ENCODE peak calls at places on chromosomes 5 and 9, in ten cellular contexts. P is tibial nerve, I is brain microvascular endothelial cell, E is ovary, M is heart left ventricle, O is GM13977, W is lung, J is fibroblast of pulmonary artery, G is left ventricle myocardium inferior, Y is cardiac muscle cell. U is an unnamed sample.

GRCh38 chr9:126625329-126626116 is 11.8 kb downstream of the LMX1B start:
- DNase-seq in P (no peak), I (no peak), E (no peak), M (no peak), O (no peak), W (no peak), J (no peak), G (no peak), Y (no peak), U (no peak)

GRCh38 chr9:6090272-6090671 is 74.8 kb upstream of the RANBP6 start:
- DNase-seq in P (no peak), I (no peak), E (no peak), M (peak; percentile 30), O (no peak), W (no peak), J (no peak), G (no peak), Y (peak; percentile 46), U (no peak)

GRCh38 chr5:7078090-7078489 is 317.8 kb upstream of the ADCY2 start:
- DNase-seq in P (no peak), I (no peak), E (no peak), M (no peak), O (no peak), W (no peak), J (no peak), G (no peak), Y (no peak), U (no peak)

GRCh38 chr5:5883562-5883961 is 461.1 kb downstream of the ICE1 start:
- DNase-seq in P (no peak), I (no peak), E (no peak), M (no peak), O (no peak), W (no peak), J (no peak), G (no peak), Y (no peak), U (no peak)

GRCh38 chr5:54514269-54514668 is 3.3 kb upstream of the SNX18 start:
- DNase-seq in P (no peak), I (no peak), E (no peak), M (no peak), O (no peak), W (no peak), J (no peak), G (no peak), Y (peak; percentile 33), U (no peak)

GRCh38 chr5:34048143-34048542 is 5.1 kb upstream of the C1QTNF3 start:
- DNase-seq in P (no peak), I (no peak), E (no peak), M (no peak), O (no peak), W (no peak), J (no peak), G (no peak), Y (no peak), U (no peak)

GRCh38 chr5:75623846-75624245 is 12.6 kb downstream of the ANKDD1B start:
- DNase-seq in P (no peak), I (no peak), E (no peak), M (no peak), O (no peak), W (no peak), J (no peak), G (no peak), Y (peak; percentile 32), U (no peak)

GRCh38 chr5:127409236-127409921 is 108.1 kb upstream of the PRRC1 start:
- DNase-seq in P (no peak), I (no peak), E (no peak), M (no peak), O (no peak), W (no peak), J (no peak), G (no peak), Y (no peak), U (no peak)

GRCh38 chr9:75997196-75997595 is 106.7 kb downstream of the PCSK5 start:
- DNase-seq in P (no peak), I (no peak), E (no peak), M (no peak), O (no peak), W (no peak), J (no peak), G (no peak), Y (no peak), U (no peak)

GRCh38 chr5:100901851-100902341 is 1.2 kb downstream of the ST8SIA4 start:
- DNase-seq in P (peak; percentile 50), I (no peak), E (no peak), M (peak; percentile 58), O (peak; percentile 24), W (peak; percentile 54), J (peak; percentile 53), G (no peak), Y (peak; percentile 13), U (peak; percentile 54)

GRCh38 chr5:63323926-63324325 is 638.3 kb downstream of the HTR1A start:
- DNase-seq in P (no peak), I (no peak), E (no peak), M (no peak), O (no peak), W (no peak), J (no peak), G (no peak), Y (no peak), U (no peak)

GRCh38 chr5:109105631-109106267 is 304.0 kb downstream of the PJA2 start:
- DNase-seq in P (peak; percentile 20), I (peak; percentile 80), E (no peak), M (no peak), O (no peak), W (no peak), J (peak; percentile 94), G (no peak), Y (no peak), U (no peak)

GRCh38 chr5:179805529-179806249 is 977 bp downstream of the MGAT4B start:
- DNase-seq in P (no peak), I (no peak), E (no peak), M (peak; percentile 60), O (peak; percentile 88), W (no peak), J (no peak), G (no peak), Y (peak; percentile 61), U (no peak)

GRCh38 chr9:114850871-114851270 is 45.0 kb upstream of the TNFSF15 start:
- DNase-seq in P (no peak), I (no peak), E (no peak), M (no peak), O (no peak), W (no peak), J (peak; percentile 36), G (no peak), Y (no peak), U (no peak)

GRCh38 chr5:133041910-133042309 is 9.9 kb upstream of the HSPA4 start:
- DNase-seq in P (no peak), I (peak; percentile 36), E (no peak), M (no peak), O (no peak), W (no peak), J (peak; percentile 45), G (no peak), Y (no peak), U (no peak)

GRCh38 chr5:1134478-1134877 is 22.6 kb upstream of the SLC12A7 start:
- DNase-seq in P (no peak), I (no peak), E (no peak), M (no peak), O (peak; percentile 71), W (no peak), J (no peak), G (no peak), Y (no peak), U (no peak)
- TF ChIP-seq CTCF in P (peak; percentile 16), I (no peak), E (no peak), M (no peak), O (peak; percentile 37), W (no peak), J (no peak), G (peak; percentile 33), Y (no peak), U (no peak)

GRCh38 chr9:32550609-32551490 is 1.3 kb upstream of the SMIM27 start:
- DNase-seq in P (peak; percentile 90), I (peak; percentile 91), E (peak; percentile 96), M (peak; percentile 95), O (peak; percentile 98), W (peak; percentile 90), J (peak; percentile 94), G (peak; percentile 94), Y (peak; percentile 98), U (peak; percentile 93)
- TF ChIP-seq CTCF in P (no peak), I (no peak), E (no peak), M (no peak), O (no peak), W (no peak), J (no peak), G (peak; percentile 18), Y (peak; percentile 17), U (peak; percentile 50)

GRCh38 chr9:108272350-108272899 is 583.4 kb downstream of the ACTL7B start:
- DNase-seq in P (peak; percentile 48), I (peak; percentile 18), E (peak; percentile 56), M (peak; percentile 53), O (no peak), W (peak; percentile 34), J (peak; percentile 73), G (peak; percentile 40), Y (peak; percentile 49), U (no peak)
- TF ChIP-seq CTCF in P (peak; percentile 76), I (peak; percentile 77), E (no peak), M (peak; percentile 67), O (peak; percentile 46), W (peak; percentile 14), J (peak; percentile 65), G (peak; percentile 75), Y (peak; percentile 73), U (no peak)

DNA sequence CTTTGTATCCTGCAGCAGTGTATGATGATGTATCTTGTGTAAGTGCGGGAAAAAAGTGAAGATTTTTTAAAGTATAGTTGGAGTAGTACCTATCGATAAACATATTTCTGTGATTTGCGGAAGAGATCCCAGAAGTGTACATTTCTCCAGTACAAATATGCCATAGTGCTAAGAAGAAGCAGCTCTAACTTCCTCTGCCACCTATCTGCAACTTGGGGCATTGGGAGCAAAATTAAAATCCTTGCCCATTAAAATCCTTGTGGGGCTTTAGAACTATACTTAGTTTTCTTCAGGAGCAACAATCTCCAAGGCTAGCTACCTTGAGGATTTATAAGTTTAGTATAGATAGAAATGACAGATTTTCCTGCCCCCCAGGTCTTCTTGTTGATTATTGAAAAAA is 123.7 kb downstream of the VCAN start:
- DNase-seq in P (no peak), I (no peak), E (no peak), M (no peak), O (no peak), W (no peak), J (no peak), G (no peak), Y (no peak), U (no peak)
- TF ChIP-seq CTCF in P (no peak), I (peak; percentile 61), E (no peak), M (no peak), O (no peak), W (no peak), J (peak; percentile 37), G (no peak), Y (peak; percentile 24), U (no peak)

U was measured in CD4-positive, alpha-beta T cell.